ENCODE peak calls at places on chromosomes 6 and 20, in five cellular contexts. E, T, F, W and B are unnamed samples.

GRCh38 chr6:29516108-29516507 is 28.4 kb upstream of the MAS1L start:
- DNase-seq in E (no peak), T (peak; percentile 94), F (peak; percentile 28), W (no peak), B (no peak)

GRCh38 chr6:100057941-100058340 is 63.9 kb upstream of the MCHR2 start:
- DNase-seq in E (no peak), T (no peak), F (no peak), W (no peak), B (no peak)

GRCh38 chr20:58645277-58645968 is 5.7 kb upstream of the STX16 start:
- DNase-seq in E (no peak), T (no peak), F (no peak), W (no peak), B (no peak)

GRCh38 chr20:48339147-48339985 is 488.4 kb downstream of the PREX1 start:
- DNase-seq in E (no peak), T (peak; percentile 63), F (no peak), W (no peak), B (no peak)

GRCh38 chr6:139337830-139338229 is 36.6 kb downstream of the CITED2 start:
- DNase-seq in E (no peak), T (no peak), F (no peak), W (no peak), B (no peak)

GRCh38 chr20:4737857-4738627 is 16.3 kb downstream of the PRND start:
- DNase-seq in E (no peak), T (no peak), F (no peak), W (no peak), B (no peak)

GRCh38 chr6:388202-388903 is 3.2 kb upstream of the IRF4 start:
- DNase-seq in E (no peak), T (no peak), F (no peak), W (no peak), B (no peak)

GRCh38 chr6:146433881-146434741 is 109.5 kb upstream of the RAB32 start:
- DNase-seq in E (peak; percentile 57), T (no peak), F (no peak), W (no peak), B (peak; percentile 17)

GRCh38 chr6:154350293-154350692 is 6.3 kb downstream of the IPCEF1 start:
- DNase-seq in E (no peak), T (no peak), F (peak; percentile 25), W (no peak), B (no peak)

GRCh38 chr20:25361287-25361683 is 29.4 kb downstream of the ABHD12 start:
- DNase-seq in E (no peak), T (peak; percentile 40), F (peak; percentile 36), W (no peak), B (no peak)

GRCh38 chr6:35810831-35811698 is 5.9 kb downstream of the LHFPL5 start:
- DNase-seq in E (no peak), T (peak; percentile 70), F (no peak), W (no peak), B (no peak)

GRCh38 chr6:85679445-85680123 is 36.9 kb upstream of the SYNCRIP start:
- DNase-seq in E (no peak), T (no peak), F (peak; percentile 54), W (no peak), B (no peak)

GRCh38 chr6:153167026-153167891 is 36.2 kb upstream of the RGS17 start:
- DNase-seq in E (no peak), T (peak; percentile 84), F (peak; percentile 80), W (no peak), B (no peak)

DNA sequence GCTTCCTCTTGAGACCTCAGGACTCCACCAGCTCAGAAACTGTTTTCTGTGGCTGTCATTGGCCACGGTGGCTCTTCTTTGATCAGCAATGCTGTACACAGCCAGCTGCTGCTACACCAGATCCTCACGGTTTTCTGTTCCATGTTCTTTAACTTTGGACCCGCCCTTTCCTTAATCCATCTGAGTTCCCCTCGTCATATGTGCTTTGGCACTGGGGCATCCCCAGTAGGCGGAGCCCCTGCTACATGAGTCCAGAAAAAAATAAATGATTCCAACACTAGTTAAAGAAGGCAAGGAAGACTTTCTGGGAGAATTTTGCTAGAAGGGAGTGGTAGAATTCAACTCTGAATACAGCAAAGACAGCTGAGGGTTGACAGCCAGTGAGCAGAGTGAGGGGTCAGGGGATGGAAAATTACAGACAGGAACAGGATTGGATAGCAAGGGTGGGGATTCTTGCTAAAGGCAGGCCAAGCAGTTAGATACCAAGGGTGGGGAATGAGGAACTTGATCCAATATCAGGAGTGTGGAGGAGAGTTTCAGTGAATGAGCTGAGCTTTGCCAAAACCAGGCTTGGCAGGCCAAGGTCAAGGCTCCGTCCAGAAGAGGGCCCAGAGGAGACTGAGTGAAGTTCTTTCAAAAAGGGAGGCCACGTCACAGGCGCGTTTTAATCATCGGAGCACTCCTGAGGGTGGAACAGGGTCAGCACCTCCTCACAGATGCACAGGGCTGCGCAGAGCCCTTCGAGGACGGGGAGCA is 391.7 kb downstream of the CDH4 start:
- DNase-seq in E (no peak), T (no peak), F (no peak), W (no peak), B (no peak)
- H3K36me3 ChIP-seq in E (no peaks in the 10 kb centered on the region), T (no peaks in the 10 kb centered on the region), F (no peaks in the 10 kb centered on the region), W (no peaks in the 10 kb centered on the region), B (no peaks in the 10 kb centered on the region)

GRCh38 chr6:43013843-43014433 is at the start of the genes KLHDC3 and MEA1:
- DNase-seq in E (peak; percentile 99), T (peak; percentile 100), F (peak; percentile 99), W (peak; percentile 97), B (peak; percentile 100)
- H3K36me3 ChIP-seq in E (peaks cover 31% of the 10 kb centered on the region), T (peaks cover 43% of the 10 kb centered on the region), F (peaks cover 73% of the 10 kb centered on the region), W (peaks cover 22% of the 10 kb centered on the region), B (no peaks in the 10 kb centered on the region)

GRCh38 chr20:1134836-1135235 is 16.4 kb downstream of the PSMF1 start:
- DNase-seq in E (no peak), T (no peak), F (no peak), W (no peak), B (no peak)

GRCh38 chr20:1130058-1130694 is 11.8 kb downstream of the PSMF1 start:
- DNase-seq in E (no peak), T (no peak), F (no peak), W (no peak), B (no peak)

GRCh38 chr20:1137236-1137635 is 18.8 kb downstream of the PSMF1 start:
- DNase-seq in E (no peak), T (no peak), F (no peak), W (no peak), B (no peak)

GRCh38 chr20:1130849-1131248 is 12.4 kb downstream of the PSMF1 start:
- DNase-seq in E (no peak), T (no peak), F (no peak), W (no peak), B (no peak)

DNA sequence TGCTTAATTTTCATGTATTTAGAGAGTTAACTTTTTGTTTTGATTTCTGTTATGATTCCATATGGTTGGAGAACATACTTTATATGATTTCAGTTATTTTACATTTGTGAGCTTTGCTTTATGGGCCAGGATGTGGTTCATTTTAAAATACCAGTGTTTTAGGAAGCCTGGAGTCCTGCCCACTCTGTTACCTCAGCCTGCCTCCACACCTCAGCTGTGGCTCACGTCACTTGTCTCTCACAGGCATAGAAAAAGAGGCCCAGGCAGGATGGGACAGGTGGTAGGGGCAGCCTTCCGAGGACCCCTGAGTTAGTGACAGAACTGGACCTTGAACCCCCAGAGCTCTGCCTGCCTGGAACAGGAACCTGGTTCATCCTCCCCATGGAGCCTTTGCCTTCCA is 16.0 kb downstream of the PSMF1 start:
- DNase-seq in E (no peak), T (no peak), F (no peak), W (no peak), B (no peak)
- H3K36me3 ChIP-seq in E (peaks cover 20% of the 10 kb centered on the region), T (peaks cover 50% of the 10 kb centered on the region), F (peaks cover 83% of the 10 kb centered on the region), W (peaks cover 44% of the 10 kb centered on the region), B (peaks cover 71% of the 10 kb centered on the region)

GRCh38 chr6:43014434-43014909 is 423 bp downstream of the KLHDC3 start:
- DNase-seq in E (no peak), T (peak; percentile 36), F (peak; percentile 20), W (no peak), B (no peak)
- H3K36me3 ChIP-seq in E (peaks cover 30% of the 10 kb centered on the region), T (peaks cover 42% of the 10 kb centered on the region), F (peaks cover 73% of the 10 kb centered on the region), W (peaks cover 23% of the 10 kb centered on the region), B (no peaks in the 10 kb centered on the region)